ENCODE peak calls at places on chromosomes 4 and X, in four cellular contexts. One of them, this sample, is unnamed.

GRCh38 chr4:82648356-82648755 is 86.6 kb upstream of the TMEM150C start:
- DNase-seq in lung: no peak
- DNase-seq in tibial nerve: no peak
- DNase-seq in astrocyte of the cerebellum: no peak
- DNase-seq in this sample: no peak

GRCh38 chr4:38663021-38663800 is 788 bp upstream of the KLF3 start:
- DNase-seq in lung: no peak
- DNase-seq in tibial nerve: peak; percentile 36
- DNase-seq in astrocyte of the cerebellum: peak; percentile 57
- DNase-seq in this sample: no peak

GRCh38 chr4:147596377-147596776 is 20.8 kb upstream of the TMEM184C start:
- DNase-seq in lung: no peak
- DNase-seq in tibial nerve: no peak
- DNase-seq in astrocyte of the cerebellum: no peak
- DNase-seq in this sample: no peak

GRCh38 chr4:39730067-39730466 is 32.1 kb downstream of the UBE2K start:
- DNase-seq in lung: peak; percentile 58
- DNase-seq in tibial nerve: no peak
- DNase-seq in astrocyte of the cerebellum: no peak
- DNase-seq in this sample: no peak

GRCh38 chr4:141193516-141193915 is 27.2 kb upstream of the ZNF330 start:
- DNase-seq in lung: no peak
- DNase-seq in tibial nerve: no peak
- DNase-seq in astrocyte of the cerebellum: no peak
- DNase-seq in this sample: no peak

GRCh38 chr4:92304073-92304472 is 307 bp downstream of the GRID2 start:
- DNase-seq in lung: no peak
- DNase-seq in tibial nerve: no peak
- DNase-seq in astrocyte of the cerebellum: no peak
- DNase-seq in this sample: no peak

GRCh38 chr4:23855912-23856605 is 33.8 kb downstream of the PPARGC1A start:
- DNase-seq in lung: no peak
- DNase-seq in tibial nerve: no peak
- DNase-seq in astrocyte of the cerebellum: peak; percentile 53
- DNase-seq in this sample: no peak

GRCh38 chr4:73259552-73260140 is 1.0 kb upstream of the ANKRD17 start:
- DNase-seq in lung: no peak
- DNase-seq in tibial nerve: no peak
- DNase-seq in astrocyte of the cerebellum: no peak
- DNase-seq in this sample: no peak

GRCh38 chr4:169634975-169635374 is 14.6 kb downstream of the CLCN3 start:
- DNase-seq in lung: no peak
- DNase-seq in tibial nerve: no peak
- DNase-seq in astrocyte of the cerebellum: no peak
- DNase-seq in this sample: no peak

GRCh38 chr4:25856756-25857155 is 6.0 kb downstream of the SEL1L3 start:
- DNase-seq in lung: no peak
- DNase-seq in tibial nerve: no peak
- DNase-seq in astrocyte of the cerebellum: no peak
- DNase-seq in this sample: no peak

GRCh38 chrX:24985120-24985519 is 30.6 kb downstream of the ARX start:
- DNase-seq in lung: no peak
- DNase-seq in tibial nerve: no peak
- DNase-seq in astrocyte of the cerebellum: no peak
- DNase-seq in this sample: no peak

GRCh38 chrX:3175659-3176438 is 134.6 kb downstream of the ARSF start:
- DNase-seq in lung: no peak
- DNase-seq in tibial nerve: no peak
- DNase-seq in astrocyte of the cerebellum: no peak
- DNase-seq in this sample: no peak

GRCh38 chr4:87633239-87633638 is 16.8 kb upstream of the DMP1 start:
- DNase-seq in lung: no peak
- DNase-seq in tibial nerve: no peak
- DNase-seq in astrocyte of the cerebellum: peak; percentile 55
- DNase-seq in this sample: no peak

GRCh38 chr4:169312690-169313422 is 42.1 kb upstream of the SH3RF1 start:
- DNase-seq in lung: no peak
- DNase-seq in tibial nerve: no peak
- DNase-seq in astrocyte of the cerebellum: no peak
- DNase-seq in this sample: no peak

GRCh38 chrX:47316276-47317025 is 53.9 kb upstream of the ZNF157 start:
- DNase-seq in lung: no peak
- DNase-seq in tibial nerve: no peak
- DNase-seq in astrocyte of the cerebellum: no peak
- DNase-seq in this sample: no peak

GRCh38 chr4:176193898-176194297 is 1.5 kb downstream of the SPATA4 start:
- DNase-seq in lung: no peak
- DNase-seq in tibial nerve: no peak
- DNase-seq in astrocyte of the cerebellum: no peak
- DNase-seq in this sample: no peak

GRCh38 chrX:24902808-24903207 is 113.0 kb downstream of the ARX start:
- DNase-seq in lung: no peak
- DNase-seq in tibial nerve: no peak
- DNase-seq in astrocyte of the cerebellum: peak; percentile 24
- DNase-seq in this sample: no peak

GRCh38 chr4:86556791-86557415 is 37.2 kb upstream of the PTPN13 start:
- DNase-seq in lung: no peak
- DNase-seq in tibial nerve: no peak
- DNase-seq in astrocyte of the cerebellum: no peak
- DNase-seq in this sample: no peak

GRCh38 chrX:155028749-155029360 is 2.2 kb downstream of the FUNDC2 start:
- DNase-seq in lung: no peak
- DNase-seq in tibial nerve: no peak
- DNase-seq in astrocyte of the cerebellum: peak; percentile 13
- DNase-seq in this sample: no peak

GRCh38 chrX:7690842-7691241 is 152.1 kb upstream of the VCX start:
- DNase-seq in lung: no peak
- DNase-seq in tibial nerve: no peak
- DNase-seq in astrocyte of the cerebellum: no peak
- DNase-seq in this sample: no peak

GRCh38 chrX:110167952-110168451 is 149.9 kb downstream of the AMMECR1 start:
- DNase-seq in lung: no peak
- DNase-seq in tibial nerve: no peak
- DNase-seq in astrocyte of the cerebellum: no peak
- DNase-seq in this sample: no peak

GRCh38 chr4:52939739-52940138 is 77.6 kb downstream of the RASL11B start:
- DNase-seq in lung: no peak
- DNase-seq in tibial nerve: no peak
- DNase-seq in astrocyte of the cerebellum: no peak
- DNase-seq in this sample: no peak

GRCh38 chr4:139167774-139168444 is 9.1 kb downstream of the ELF2 start:
- DNase-seq in lung: no peak
- DNase-seq in tibial nerve: no peak
- DNase-seq in astrocyte of the cerebellum: no peak
- DNase-seq in this sample: no peak

GRCh38 chr4:5162909-5163508 is 111.7 kb downstream of the STK32B start:
- DNase-seq in lung: no peak
- DNase-seq in tibial nerve: no peak
- DNase-seq in astrocyte of the cerebellum: no peak
- DNase-seq in this sample: peak; percentile 29

GRCh38 chr4:140809671-140810070 is 53.5 kb upstream of the TBC1D9 start:
- DNase-seq in lung: no peak
- DNase-seq in tibial nerve: no peak
- DNase-seq in astrocyte of the cerebellum: no peak
- DNase-seq in this sample: no peak

GRCh38 chr4:142497606-142498005 is 348.5 kb downstream of the INPP4B start:
- DNase-seq in lung: no peak
- DNase-seq in tibial nerve: no peak
- DNase-seq in astrocyte of the cerebellum: no peak
- DNase-seq in this sample: no peak

GRCh38 chr4:75338352-75338880 is 175.8 kb downstream of the RCHY1 start:
- DNase-seq in lung: no peak
- DNase-seq in tibial nerve: no peak
- DNase-seq in astrocyte of the cerebellum: no peak
- DNase-seq in this sample: no peak

GRCh38 chr4:158823461-158823873 is 54.6 kb downstream of the FNIP2 start:
- DNase-seq in lung: no peak
- DNase-seq in tibial nerve: no peak
- DNase-seq in astrocyte of the cerebellum: no peak
- DNase-seq in this sample: no peak

GRCh38 chr4:25157071-25157470 is 3.2 kb downstream of the SEPSECS start:
- DNase-seq in lung: no peak
- DNase-seq in tibial nerve: no peak
- DNase-seq in astrocyte of the cerebellum: no peak
- DNase-seq in this sample: no peak

GRCh38 chrX:53018627-53019026 is 30.0 kb upstream of the GPR173 start:
- DNase-seq in lung: no peak
- DNase-seq in tibial nerve: no peak
- DNase-seq in astrocyte of the cerebellum: no peak
- DNase-seq in this sample: no peak

GRCh38 chr4:165325732-165326512 is 1.5 kb upstream of the MSMO1 start:
- DNase-seq in lung: no peak
- DNase-seq in tibial nerve: no peak
- DNase-seq in astrocyte of the cerebellum: peak; percentile 27
- DNase-seq in this sample: no peak

GRCh38 chr4:82797591-82798081 is 960 bp downstream of the SCD5 start:
- DNase-seq in lung: no peak
- DNase-seq in tibial nerve: no peak
- DNase-seq in astrocyte of the cerebellum: no peak
- DNase-seq in this sample: no peak

GRCh38 chr4:7650606-7651400 is 216.1 kb upstream of the PSAPL1 start:
- DNase-seq in lung: no peak
- DNase-seq in tibial nerve: no peak
- DNase-seq in astrocyte of the cerebellum: no peak
- DNase-seq in this sample: no peak
- TF ChIP-seq CTCF in lung: no peak
- TF ChIP-seq CTCF in tibial nerve: no peak
- TF ChIP-seq CTCF in astrocyte of the cerebellum: peak; percentile 29
- TF ChIP-seq CTCF in this sample: peak; percentile 37

DNA sequence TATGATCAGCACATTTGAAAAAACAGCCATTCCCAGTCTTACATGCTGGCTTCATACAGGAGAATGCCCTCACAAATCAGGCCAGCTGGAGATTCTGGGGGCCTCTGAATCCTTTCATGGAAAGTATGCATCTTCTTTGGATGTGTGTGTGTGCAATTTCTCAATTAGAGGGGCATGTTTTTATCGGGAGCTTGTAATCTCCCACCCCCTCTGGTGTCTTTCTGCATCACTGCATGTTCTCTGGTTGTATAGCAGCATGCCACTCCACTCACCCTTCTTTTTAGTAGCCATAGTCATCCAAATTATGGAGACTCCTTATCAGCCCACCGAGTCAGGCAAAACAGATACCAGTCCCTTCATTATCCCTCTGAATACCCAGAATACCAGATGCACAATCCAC is 282.2 kb upstream of the SLIT2 start:
- DNase-seq in lung: no peak
- DNase-seq in tibial nerve: no peak
- DNase-seq in astrocyte of the cerebellum: no peak
- DNase-seq in this sample: no peak
- TF ChIP-seq CTCF in lung: no peak
- TF ChIP-seq CTCF in tibial nerve: no peak
- TF ChIP-seq CTCF in astrocyte of the cerebellum: peak; percentile 30
- TF ChIP-seq CTCF in this sample: no peak

DNA sequence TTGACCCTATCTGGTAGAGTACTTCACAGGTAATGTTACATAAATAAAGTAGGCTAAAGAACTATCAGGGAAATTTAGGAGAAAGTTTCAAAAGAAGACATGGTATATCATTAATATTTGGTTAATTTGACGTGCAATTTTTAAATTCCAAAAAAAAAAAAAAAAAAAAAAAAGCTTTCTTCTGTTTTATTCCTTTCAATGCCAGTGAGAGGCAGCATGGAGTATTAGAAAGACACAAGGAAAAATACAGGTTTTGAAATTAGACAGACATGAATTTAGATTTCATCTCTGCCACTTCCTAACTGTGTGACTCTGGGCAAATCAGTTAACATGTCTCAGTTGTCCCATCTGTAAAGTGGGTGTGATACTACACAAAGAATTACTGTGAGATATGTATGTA is 132.6 kb downstream of the GPC3 start:
- DNase-seq in lung: no peak
- DNase-seq in tibial nerve: no peak
- DNase-seq in astrocyte of the cerebellum: no peak
- DNase-seq in this sample: no peak
- TF ChIP-seq CTCF in lung: no peak
- TF ChIP-seq CTCF in tibial nerve: no peak
- TF ChIP-seq CTCF in astrocyte of the cerebellum: no peak
- TF ChIP-seq CTCF in this sample: no peak

GRCh38 chrX:69424161-69424560 is 80.0 kb upstream of the NALF2 start:
- DNase-seq in lung: no peak
- DNase-seq in tibial nerve: no peak
- DNase-seq in astrocyte of the cerebellum: no peak
- DNase-seq in this sample: no peak
- TF ChIP-seq CTCF in lung: no peak
- TF ChIP-seq CTCF in tibial nerve: no peak
- TF ChIP-seq CTCF in astrocyte of the cerebellum: peak; percentile 18
- TF ChIP-seq CTCF in this sample: peak; percentile 41

GRCh38 chrX:105706041-105706440 is 116.3 kb upstream of the NRK start:
- DNase-seq in lung: no peak
- DNase-seq in tibial nerve: no peak
- DNase-seq in astrocyte of the cerebellum: no peak
- DNase-seq in this sample: no peak

GRCh38 chrX:105698386-105698785 is 124.0 kb upstream of the NRK start:
- DNase-seq in lung: no peak
- DNase-seq in tibial nerve: no peak
- DNase-seq in astrocyte of the cerebellum: no peak
- DNase-seq in this sample: no peak

GRCh38 chrX:105700316-105700715 is 122.0 kb upstream of the NRK start:
- DNase-seq in lung: no peak
- DNase-seq in tibial nerve: no peak
- DNase-seq in astrocyte of the cerebellum: no peak
- DNase-seq in this sample: no peak

GRCh38 chrX:105703876-105704275 is 118.5 kb upstream of the NRK start:
- DNase-seq in lung: no peak
- DNase-seq in tibial nerve: no peak
- DNase-seq in astrocyte of the cerebellum: no peak
- DNase-seq in this sample: no peak

DNA sequence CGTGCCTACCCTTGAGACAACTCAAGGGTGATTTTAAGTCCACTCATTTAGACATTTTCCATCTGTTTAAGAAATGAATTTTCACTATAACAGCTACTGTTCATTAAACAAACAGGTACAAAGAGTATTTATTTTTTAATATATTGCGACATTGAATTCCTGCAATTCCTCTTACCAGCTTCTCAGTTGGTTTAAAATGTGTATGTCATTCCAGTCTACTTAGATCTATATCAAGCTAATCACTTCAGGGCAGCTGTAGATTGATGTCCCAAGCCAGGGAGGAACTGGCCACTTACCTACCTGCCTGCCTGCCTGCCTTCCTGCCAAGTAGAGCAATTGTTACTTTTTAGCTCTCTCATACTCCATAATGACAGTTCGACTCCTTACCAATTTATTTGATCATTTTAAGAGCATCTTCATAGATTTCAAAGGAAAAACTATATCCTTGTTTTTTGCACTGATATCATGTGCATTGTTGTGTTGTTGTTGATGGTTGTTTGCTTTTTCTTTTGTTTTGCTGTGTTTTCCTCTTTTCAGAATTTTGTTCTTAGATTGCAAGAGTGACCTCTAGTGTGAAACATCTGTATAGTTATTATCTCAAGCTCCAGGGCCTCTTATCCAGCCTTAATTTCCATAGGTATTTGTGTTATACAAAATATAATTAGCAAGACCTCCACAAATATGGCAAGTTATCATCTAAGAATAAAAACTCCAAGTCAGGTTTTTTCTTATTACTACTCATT is 120.9 kb upstream of the NRK start:
- DNase-seq in lung: no peak
- DNase-seq in tibial nerve: no peak
- DNase-seq in astrocyte of the cerebellum: peak; percentile 4
- DNase-seq in this sample: no peak
- TF ChIP-seq CTCF in lung: no peak
- TF ChIP-seq CTCF in tibial nerve: no peak
- TF ChIP-seq CTCF in astrocyte of the cerebellum: no peak
- TF ChIP-seq CTCF in this sample: peak; percentile 40

This sample was measured in D721Med.